ENCODE peak calls at places on chromosomes 12 and 14, in nine cellular contexts. V is tibial nerve, R is hepatocyte, Z is endothelial cell of umbilical vein, G is PC-9, D is aorta, W is tibial artery, N is upper lobe of left lung, Q is stomach. K is an unnamed sample.

GRCh38 chr12:1500095-1500801 is 94.1 kb downstream of the FBXL14 start:
- DNase-seq in G (peak; percentile 95), R (no peak), V (no peak), W (no peak), Z (no peak), N (no peak), D (peak; percentile 64), Q (no peak), K (no peak)

GRCh38 chr12:126193190-126193589 is 1128.0 kb downstream of the AACS start:
- DNase-seq in G (no peak), Z (no peak), W (no peak), N (no peak), V (no peak), Q (no peak), D (no peak), R (no peak), K (no peak)

GRCh38 chr12:71551529-71551928 is 111.9 kb downstream of the LGR5 start:
- DNase-seq in R (no peak), D (no peak), Z (peak; percentile 6), N (no peak), W (no peak), G (no peak), V (no peak), Q (no peak), K (no peak)

GRCh38 chr12:15899282-15899870 is 11.8 kb upstream of the DERA start:
- DNase-seq in Z (peak; percentile 54), W (no peak), D (no peak), N (no peak), V (no peak), G (no peak), R (peak; percentile 32), Q (no peak), K (no peak)

GRCh38 chr14:56294125-56294524 is 175.9 kb downstream of the PELI2 start:
- DNase-seq in D (no peak), N (no peak), G (no peak), W (no peak), R (no peak), Q (no peak), Z (no peak), V (no peak), K (no peak)

GRCh38 chr14:70073924-70074566 is 114.7 kb downstream of the SLC8A3 start:
- DNase-seq in V (peak; percentile 10), Z (peak; percentile 35), D (peak; percentile 58), W (no peak), G (peak; percentile 59), N (no peak), Q (peak; percentile 80), R (peak; percentile 89), K (peak; percentile 58)

GRCh38 chr12:31589582-31589895 is 1.4 kb downstream of the DENND5B start:
- DNase-seq in G (peak; percentile 63), Q (no peak), R (no peak), D (peak; percentile 82), Z (peak; percentile 83), N (peak; percentile 89), W (no peak), V (peak; percentile 48), K (no peak)

GRCh38 chr12:55717397-55718007 is 1.7 kb downstream of the BLOC1S1 start:
- DNase-seq in Z (peak; percentile 19), V (no peak), R (no peak), G (no peak), N (no peak), Q (no peak), W (no peak), D (peak; percentile 36), K (no peak)

GRCh38 chr14:81472096-81472800 is 61.4 kb downstream of the SEL1L start:
- DNase-seq in Z (no peak), N (no peak), W (no peak), V (no peak), Q (no peak), D (no peak), G (no peak), R (no peak), K (no peak)

GRCh38 chr12:29726321-29726692 is 57.4 kb downstream of the TMTC1 start:
- DNase-seq in G (no peak), N (no peak), W (no peak), D (no peak), V (no peak), Z (peak; percentile 74), Q (no peak), R (no peak), K (no peak)

DNA sequence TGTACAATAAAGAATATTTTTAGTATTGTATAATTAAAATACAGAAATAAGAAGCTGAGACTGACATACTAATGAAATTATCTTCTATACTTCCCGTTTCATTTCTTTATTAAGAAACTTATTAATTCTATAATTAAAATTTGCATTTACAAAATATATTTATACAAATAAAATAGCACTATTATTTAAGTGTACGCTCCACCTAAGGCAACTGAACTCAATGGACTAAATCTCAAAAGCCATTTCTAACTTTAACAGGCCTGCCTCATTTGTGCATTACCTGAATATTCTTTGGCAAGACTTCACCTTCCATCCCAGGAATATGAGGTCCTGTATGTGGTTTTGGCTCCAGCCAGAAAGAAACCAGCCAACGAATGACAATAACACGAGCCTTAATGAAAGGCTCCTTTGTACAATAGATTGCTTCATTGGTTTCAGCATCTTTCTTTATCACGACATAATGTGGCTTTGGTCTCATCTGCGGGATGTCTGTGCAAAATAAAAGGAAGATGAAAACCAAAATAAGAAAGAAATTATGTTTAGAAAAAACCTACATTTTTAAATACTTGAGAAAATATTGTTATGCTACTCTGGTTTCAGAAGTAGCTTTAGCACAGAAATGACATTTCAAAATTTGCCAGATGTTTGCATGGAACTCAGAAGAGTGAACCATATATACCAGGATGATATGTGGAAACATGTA is 58.7 kb downstream of the RALGAPA1 start:
- DNase-seq in G (no peak), D (no peak), Z (no peak), Q (no peak), W (no peak), N (no peak), R (no peak), V (no peak), K (no peak)
- H3K36me3 ChIP-seq in G (no peaks in the 10 kb centered on the region), D (peaks cover 2% of the 10 kb centered on the region), Z (no peaks in the 10 kb centered on the region), Q (peaks cover 15% of the 10 kb centered on the region), W (peaks cover 49% of the 10 kb centered on the region), N (peaks cover 2% of the 10 kb centered on the region), R (no peaks in the 10 kb centered on the region), V (no peaks in the 10 kb centered on the region), K (no peaks in the 10 kb centered on the region)

GRCh38 chr14:77965050-77965449 is 165.1 kb downstream of the ADCK1 start:
- DNase-seq in N (no peak), G (no peak), W (no peak), Z (no peak), Q (no peak), V (no peak), R (no peak), D (no peak), K (no peak)

GRCh38 chr14:77967110-77967509 is 167.2 kb downstream of the ADCK1 start:
- DNase-seq in V (no peak), N (no peak), G (no peak), Q (no peak), R (no peak), D (no peak), W (no peak), Z (no peak), K (no peak)

GRCh38 chr14:77962731-77963520 is 163.0 kb downstream of the ADCK1 start:
- DNase-seq in Q (no peak), G (no peak), N (no peak), D (no peak), V (no peak), R (no peak), W (no peak), Z (no peak), K (no peak)

GRCh38 chr14:77961853-77962580 is 162.1 kb downstream of the ADCK1 start:
- DNase-seq in N (no peak), R (no peak), G (no peak), V (no peak), Q (no peak), D (no peak), W (no peak), Z (no peak), K (no peak)

GRCh38 chr14:77965919-77966435 is 166.1 kb downstream of the ADCK1 start:
- DNase-seq in D (no peak), N (peak; percentile 85), Z (peak; percentile 5), G (no peak), Q (peak; percentile 54), R (peak; percentile 55), W (no peak), V (no peak), K (no peak)
- H3K4me3 ChIP-seq in D (no peak overlapping the region), N (peak overlapping the region; percentile 33), Z (no peak overlapping the region), G (no peak overlapping the region), Q (peak overlapping the region; percentile 40), R (peak overlapping the region; percentile 29), W (no peak overlapping the region), V (no peak overlapping the region), K (peak overlapping the region; percentile 31)

GRCh38 chr14:61344437-61345143 is 23.2 kb downstream of the PRKCH start:
- DNase-seq in R (no peak), W (no peak), Q (no peak), G (no peak), V (no peak), Z (no peak), N (no peak), D (no peak), K (no peak)
- H3K4me1 ChIP-seq in R (no peaks in the 10 kb centered on the region), W (no peaks in the 10 kb centered on the region), Q (no peaks in the 10 kb centered on the region), G (peaks cover 22% of the 10 kb centered on the region), V (peaks cover 5% of the 10 kb centered on the region), Z (peaks cover 77% of the 10 kb centered on the region), N (peaks cover 71% of the 10 kb centered on the region), D (no peaks in the 10 kb centered on the region), K (no peaks in the 10 kb centered on the region)

DNA sequence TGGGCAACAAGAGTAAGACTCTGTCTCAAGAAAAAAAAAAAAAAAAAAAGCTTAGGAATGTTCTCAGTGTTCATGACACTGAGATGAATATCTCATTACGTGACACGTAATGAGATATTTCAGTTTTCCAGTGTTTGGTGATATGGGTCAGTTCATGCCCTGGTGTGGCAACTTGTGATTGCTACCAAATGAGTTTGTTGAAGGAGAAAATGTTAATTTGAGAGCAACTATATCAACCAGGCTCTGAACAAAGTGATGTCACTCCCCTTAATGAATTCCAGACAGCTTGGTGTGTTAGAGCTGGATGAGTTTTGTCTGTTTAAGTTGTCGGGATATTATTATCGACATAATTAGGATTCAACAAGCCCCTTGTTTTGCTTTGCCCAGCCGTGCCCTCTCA is 211.7 kb downstream of the DPF3 start:
- DNase-seq in N (no peak), G (no peak), V (no peak), W (no peak), D (no peak), Z (no peak), R (no peak), Q (no peak), K (no peak)
- H3K36me3 ChIP-seq in N (no peaks in the 10 kb centered on the region), G (no peaks in the 10 kb centered on the region), V (no peaks in the 10 kb centered on the region), W (no peaks in the 10 kb centered on the region), D (no peaks in the 10 kb centered on the region), Z (no peaks in the 10 kb centered on the region), R (no peaks in the 10 kb centered on the region), Q (no peaks in the 10 kb centered on the region), K (no peaks in the 10 kb centered on the region)

DNA sequence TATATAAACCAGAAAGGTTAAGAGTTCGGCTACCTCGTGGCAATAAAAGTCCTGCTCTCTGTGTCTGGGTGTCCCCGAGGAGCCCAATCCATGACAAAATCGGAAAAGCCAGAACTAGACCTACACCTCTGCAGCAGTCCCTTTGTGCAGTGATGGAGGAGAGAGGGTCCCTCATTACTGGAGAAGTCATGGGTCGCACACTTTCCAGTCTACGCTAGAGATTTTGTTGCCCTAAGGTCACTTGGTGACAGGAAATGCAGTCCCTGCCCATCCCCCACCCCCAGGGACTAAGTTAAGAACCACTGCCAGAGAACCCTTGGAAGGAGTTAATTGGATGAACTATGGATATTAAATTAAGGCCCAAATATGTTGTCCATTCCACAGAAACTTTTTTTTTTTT is 104.4 kb upstream of the ATF7IP start:
- DNase-seq in N (no peak), Z (no peak), G (no peak), V (no peak), W (no peak), D (no peak), Q (no peak), R (no peak), K (no peak)
- H3K4me3 ChIP-seq in N (no peak overlapping the region), Z (no peak overlapping the region), G (no peak overlapping the region), V (no peak overlapping the region), W (no peak overlapping the region), D (no peak overlapping the region), Q (no peak overlapping the region), R (no peak overlapping the region), K (no peak overlapping the region)

K was measured in iPS DF 6.9.